ENCODE peak calls at places on chromosomes 13 and 19, in seven cellular contexts. One of them, this sample, is unnamed.

GRCh38 chr13:98060282-98060681 is 82.6 kb upstream of the FARP1 start:
- DNase-seq in astrocyte of the spinal cord: no peak
- DNase-seq in glutamatergic neuron: no peak
- DNase-seq in left ventricle myocardium inferior: no peak
- DNase-seq in AG04450: no peak
- DNase-seq in psoas muscle: no peak
- DNase-seq in cardiac muscle cell: no peak
- DNase-seq in this sample: no peak

GRCh38 chr13:92954746-92955145 is 271.9 kb upstream of the GPC6 start:
- DNase-seq in astrocyte of the spinal cord: no peak
- DNase-seq in cardiac muscle cell: no peak
- DNase-seq in glutamatergic neuron: no peak
- DNase-seq in AG04450: no peak
- DNase-seq in left ventricle myocardium inferior: no peak
- DNase-seq in psoas muscle: no peak
- DNase-seq in this sample: no peak

GRCh38 chr13:35144496-35144895 is 202.4 kb downstream of the NBEA start:
- DNase-seq in AG04450: no peak
- DNase-seq in psoas muscle: no peak
- DNase-seq in glutamatergic neuron: no peak
- DNase-seq in astrocyte of the spinal cord: no peak
- DNase-seq in cardiac muscle cell: peak
- DNase-seq in left ventricle myocardium inferior: no peak
- DNase-seq in this sample: peak

GRCh38 chr13:34654203-34654602 is 287.9 kb upstream of the NBEA start:
- DNase-seq in psoas muscle: no peak
- DNase-seq in left ventricle myocardium inferior: no peak
- DNase-seq in glutamatergic neuron: no peak
- DNase-seq in astrocyte of the spinal cord: peak
- DNase-seq in cardiac muscle cell: no peak
- DNase-seq in AG04450: no peak
- DNase-seq in this sample: no peak

GRCh38 chr13:39765801-39766463 is 110.5 kb downstream of the COG6 start:
- DNase-seq in astrocyte of the spinal cord: peak
- DNase-seq in AG04450: no peak
- DNase-seq in left ventricle myocardium inferior: peak
- DNase-seq in cardiac muscle cell: peak
- DNase-seq in glutamatergic neuron: peak
- DNase-seq in psoas muscle: peak
- DNase-seq in this sample: peak

GRCh38 chr19:17873661-17874422 is 2.1 kb downstream of the SLC5A5 start:
- DNase-seq in psoas muscle: no peak
- DNase-seq in AG04450: no peak
- DNase-seq in astrocyte of the spinal cord: no peak
- DNase-seq in glutamatergic neuron: peak
- DNase-seq in cardiac muscle cell: peak
- DNase-seq in left ventricle myocardium inferior: no peak
- DNase-seq in this sample: peak

GRCh38 chr13:32205426-32206096 is 109.6 kb downstream of the ZAR1L start:
- DNase-seq in psoas muscle: no peak
- DNase-seq in glutamatergic neuron: no peak
- DNase-seq in AG04450: peak
- DNase-seq in astrocyte of the spinal cord: no peak
- DNase-seq in left ventricle myocardium inferior: no peak
- DNase-seq in cardiac muscle cell: peak
- DNase-seq in this sample: no peak

GRCh38 chr13:49247722-49248432 is at the start of gene CDADC1:
- DNase-seq in cardiac muscle cell: peak
- DNase-seq in left ventricle myocardium inferior: peak
- DNase-seq in astrocyte of the spinal cord: peak
- DNase-seq in psoas muscle: peak
- DNase-seq in glutamatergic neuron: peak
- DNase-seq in AG04450: peak
- DNase-seq in this sample: peak

GRCh38 chr19:34145741-34146202 is 26.5 kb upstream of the LSM14A start:
- DNase-seq in left ventricle myocardium inferior: no peak
- DNase-seq in astrocyte of the spinal cord: peak
- DNase-seq in cardiac muscle cell: peak
- DNase-seq in AG04450: no peak
- DNase-seq in psoas muscle: no peak
- DNase-seq in glutamatergic neuron: peak
- DNase-seq in this sample: peak

GRCh38 chr19:38634757-38635482 is 12.5 kb upstream of the ACTN4 start:
- DNase-seq in glutamatergic neuron: peak
- DNase-seq in psoas muscle: peak
- DNase-seq in cardiac muscle cell: peak
- DNase-seq in AG04450: peak
- DNase-seq in astrocyte of the spinal cord: peak
- DNase-seq in left ventricle myocardium inferior: peak
- DNase-seq in this sample: peak

GRCh38 chr13:87677043-87677333 is 5.8 kb downstream of the SLITRK5 start:
- DNase-seq in psoas muscle: no peak
- DNase-seq in left ventricle myocardium inferior: no peak
- DNase-seq in astrocyte of the spinal cord: no peak
- DNase-seq in cardiac muscle cell: no peak
- DNase-seq in glutamatergic neuron: no peak
- DNase-seq in AG04450: no peak
- DNase-seq in this sample: no peak

GRCh38 chr19:35931874-35932202 is 4.3 kb upstream of the LRFN3 start:
- DNase-seq in cardiac muscle cell: no peak
- DNase-seq in astrocyte of the spinal cord: no peak
- DNase-seq in glutamatergic neuron: no peak
- DNase-seq in AG04450: no peak
- DNase-seq in left ventricle myocardium inferior: no peak
- DNase-seq in psoas muscle: no peak
- DNase-seq in this sample: no peak

GRCh38 chr19:46953955-46954501 is 65.6 kb upstream of the NPAS1 start:
- DNase-seq in astrocyte of the spinal cord: no peak
- DNase-seq in cardiac muscle cell: no peak
- DNase-seq in psoas muscle: no peak
- DNase-seq in glutamatergic neuron: no peak
- DNase-seq in left ventricle myocardium inferior: no peak
- DNase-seq in AG04450: no peak
- DNase-seq in this sample: no peak

GRCh38 chr19:14476663-14477401 is 1.7 kb upstream of the PTGER1 start:
- DNase-seq in left ventricle myocardium inferior: no peak
- DNase-seq in cardiac muscle cell: peak
- DNase-seq in glutamatergic neuron: peak
- DNase-seq in psoas muscle: no peak
- DNase-seq in astrocyte of the spinal cord: peak
- DNase-seq in AG04450: peak
- DNase-seq in this sample: peak

DNA sequence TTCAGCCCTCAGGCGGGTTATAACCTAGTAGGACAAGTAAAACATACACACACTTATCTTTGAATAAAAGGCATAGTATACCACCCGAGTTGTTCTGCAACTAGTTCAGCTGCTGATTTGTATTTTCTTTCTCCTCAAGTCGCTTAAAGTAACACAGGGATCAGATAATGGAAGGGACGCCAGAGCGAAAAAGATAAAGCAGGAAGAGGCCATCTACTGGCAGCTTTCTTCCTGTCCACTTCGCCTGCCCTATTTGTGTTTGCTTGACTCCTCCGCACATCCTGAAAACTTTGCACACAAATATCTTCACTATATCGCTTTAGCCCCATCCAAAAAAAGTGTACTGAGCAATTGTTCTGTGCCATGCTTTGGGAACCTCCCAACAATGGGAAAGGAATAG is 238.0 kb upstream of the SOX21 start:
- DNase-seq in psoas muscle: no peak
- DNase-seq in astrocyte of the spinal cord: no peak
- DNase-seq in AG04450: no peak
- DNase-seq in cardiac muscle cell: peak
- DNase-seq in left ventricle myocardium inferior: no peak
- DNase-seq in glutamatergic neuron: no peak
- DNase-seq in this sample: no peak
- TF ChIP-seq CTCF in psoas muscle: no peak
- TF ChIP-seq CTCF in astrocyte of the spinal cord: peak
- TF ChIP-seq CTCF in AG04450: peak
- TF ChIP-seq CTCF in cardiac muscle cell: peak
- TF ChIP-seq CTCF in left ventricle myocardium inferior: no peak
- TF ChIP-seq CTCF in glutamatergic neuron: no peak
- TF ChIP-seq CTCF in this sample: peak

GRCh38 chr19:8832132-8833021 is at the start of the genes MBD3L1 and ZNF558:
- DNase-seq in cardiac muscle cell: peak
- DNase-seq in AG04450: peak
- DNase-seq in left ventricle myocardium inferior: peak
- DNase-seq in psoas muscle: peak
- DNase-seq in astrocyte of the spinal cord: peak
- DNase-seq in glutamatergic neuron: peak
- DNase-seq in this sample: peak
- TF ChIP-seq CTCF in cardiac muscle cell: peak
- TF ChIP-seq CTCF in AG04450: peak
- TF ChIP-seq CTCF in left ventricle myocardium inferior: peak
- TF ChIP-seq CTCF in psoas muscle: peak
- TF ChIP-seq CTCF in astrocyte of the spinal cord: peak
- TF ChIP-seq CTCF in glutamatergic neuron: no peak
- TF ChIP-seq CTCF in this sample: peak

DNA sequence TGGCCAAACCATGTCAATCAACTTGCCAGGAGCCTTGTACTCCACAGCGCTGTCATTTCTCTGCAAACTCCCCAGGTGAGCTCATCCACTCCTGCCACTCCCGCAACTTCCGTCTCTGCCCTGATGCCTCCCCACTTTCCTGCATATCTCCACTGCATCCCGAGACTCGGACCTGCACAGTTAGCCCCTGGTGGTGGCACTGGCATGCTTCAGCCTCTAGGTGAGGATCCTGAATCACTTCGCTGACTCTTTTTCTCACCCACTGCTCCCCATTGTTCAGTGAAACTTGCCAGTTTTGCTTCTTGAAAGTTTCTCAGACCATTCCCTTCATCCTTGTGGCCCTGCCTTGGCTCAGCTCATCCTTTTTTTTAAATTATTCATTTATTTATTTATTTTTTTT is 3.4 kb upstream of the CTU1 start:
- DNase-seq in cardiac muscle cell: no peak
- DNase-seq in astrocyte of the spinal cord: no peak
- DNase-seq in psoas muscle: no peak
- DNase-seq in left ventricle myocardium inferior: no peak
- DNase-seq in glutamatergic neuron: no peak
- DNase-seq in AG04450: no peak
- DNase-seq in this sample: peak
- TF ChIP-seq CTCF in cardiac muscle cell: peak
- TF ChIP-seq CTCF in astrocyte of the spinal cord: peak
- TF ChIP-seq CTCF in psoas muscle: no peak
- TF ChIP-seq CTCF in left ventricle myocardium inferior: no peak
- TF ChIP-seq CTCF in glutamatergic neuron: peak
- TF ChIP-seq CTCF in AG04450: peak
- TF ChIP-seq CTCF in this sample: peak

DNA sequence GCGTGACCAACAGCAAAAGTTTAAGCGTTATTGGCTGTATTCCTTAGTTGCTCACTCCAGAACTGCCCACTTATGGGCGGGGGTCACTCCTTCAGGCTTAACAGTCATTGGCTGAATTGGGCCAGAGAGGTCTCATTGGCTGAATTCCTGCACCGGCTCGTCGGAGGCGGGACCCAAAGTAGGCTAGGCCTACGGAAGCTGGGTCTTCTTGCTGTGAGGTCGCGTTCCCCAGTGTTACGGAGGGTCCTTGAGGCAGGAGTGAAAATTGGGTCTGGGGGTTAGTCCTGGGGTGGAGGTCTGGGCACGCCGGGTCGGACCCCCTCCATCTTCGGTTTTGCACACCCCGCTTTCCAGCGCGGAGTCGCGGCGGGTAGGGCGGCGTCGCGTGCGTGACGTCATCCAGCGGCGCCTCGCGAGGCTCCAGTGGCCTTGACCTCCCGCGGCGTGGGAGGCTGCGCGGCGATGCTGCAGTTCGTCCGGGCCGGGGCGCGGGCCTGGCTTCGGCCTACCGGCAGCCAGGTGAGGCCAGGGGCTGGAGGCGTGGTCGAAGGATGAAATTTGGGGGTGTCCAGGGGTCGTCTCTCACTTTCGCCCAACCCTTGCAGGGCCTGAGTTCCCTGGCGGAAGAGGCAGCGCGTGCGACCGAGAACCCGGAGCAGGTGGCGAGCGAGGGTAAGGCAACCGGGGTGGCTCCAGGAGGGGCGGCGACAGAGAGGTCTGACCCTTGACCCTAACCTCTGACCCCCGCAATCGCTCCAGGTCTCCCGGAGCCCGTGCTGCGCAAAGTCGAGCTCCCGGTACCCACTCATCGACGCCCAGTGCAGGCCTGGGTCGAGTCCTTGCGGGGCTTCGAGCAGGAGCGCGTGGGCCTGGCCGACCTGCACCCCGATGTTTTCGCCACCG is at the start of gene MRPL4:
- DNase-seq in left ventricle myocardium inferior: peak
- DNase-seq in glutamatergic neuron: peak
- DNase-seq in astrocyte of the spinal cord: peak
- DNase-seq in psoas muscle: peak
- DNase-seq in AG04450: peak
- DNase-seq in cardiac muscle cell: peak
- DNase-seq in this sample: peak
- TF ChIP-seq CTCF in left ventricle myocardium inferior: no peak
- TF ChIP-seq CTCF in glutamatergic neuron: no peak
- TF ChIP-seq CTCF in astrocyte of the spinal cord: no peak
- TF ChIP-seq CTCF in psoas muscle: no peak
- TF ChIP-seq CTCF in AG04450: no peak
- TF ChIP-seq CTCF in cardiac muscle cell: no peak
- TF ChIP-seq CTCF in this sample: no peak

GRCh38 chr13:37138169-37138568 is 32.7 kb upstream of the CSNK1A1L start:
- DNase-seq in left ventricle myocardium inferior: no peak
- DNase-seq in AG04450: no peak
- DNase-seq in cardiac muscle cell: peak
- DNase-seq in psoas muscle: no peak
- DNase-seq in astrocyte of the spinal cord: no peak
- DNase-seq in glutamatergic neuron: no peak
- DNase-seq in this sample: peak
- TF ChIP-seq CTCF in left ventricle myocardium inferior: no peak
- TF ChIP-seq CTCF in AG04450: peak
- TF ChIP-seq CTCF in cardiac muscle cell: peak
- TF ChIP-seq CTCF in psoas muscle: no peak
- TF ChIP-seq CTCF in astrocyte of the spinal cord: peak
- TF ChIP-seq CTCF in glutamatergic neuron: no peak
- TF ChIP-seq CTCF in this sample: peak

GRCh38 chr13:29369060-29369743 is 226.3 kb downstream of the SLC7A1 start:
- DNase-seq in AG04450: no peak
- DNase-seq in left ventricle myocardium inferior: no peak
- DNase-seq in cardiac muscle cell: peak
- DNase-seq in astrocyte of the spinal cord: peak
- DNase-seq in glutamatergic neuron: no peak
- DNase-seq in psoas muscle: no peak
- DNase-seq in this sample: peak
- TF ChIP-seq CTCF in AG04450: peak
- TF ChIP-seq CTCF in left ventricle myocardium inferior: peak
- TF ChIP-seq CTCF in cardiac muscle cell: peak
- TF ChIP-seq CTCF in astrocyte of the spinal cord: peak
- TF ChIP-seq CTCF in glutamatergic neuron: peak
- TF ChIP-seq CTCF in psoas muscle: peak
- TF ChIP-seq CTCF in this sample: peak

DNA sequence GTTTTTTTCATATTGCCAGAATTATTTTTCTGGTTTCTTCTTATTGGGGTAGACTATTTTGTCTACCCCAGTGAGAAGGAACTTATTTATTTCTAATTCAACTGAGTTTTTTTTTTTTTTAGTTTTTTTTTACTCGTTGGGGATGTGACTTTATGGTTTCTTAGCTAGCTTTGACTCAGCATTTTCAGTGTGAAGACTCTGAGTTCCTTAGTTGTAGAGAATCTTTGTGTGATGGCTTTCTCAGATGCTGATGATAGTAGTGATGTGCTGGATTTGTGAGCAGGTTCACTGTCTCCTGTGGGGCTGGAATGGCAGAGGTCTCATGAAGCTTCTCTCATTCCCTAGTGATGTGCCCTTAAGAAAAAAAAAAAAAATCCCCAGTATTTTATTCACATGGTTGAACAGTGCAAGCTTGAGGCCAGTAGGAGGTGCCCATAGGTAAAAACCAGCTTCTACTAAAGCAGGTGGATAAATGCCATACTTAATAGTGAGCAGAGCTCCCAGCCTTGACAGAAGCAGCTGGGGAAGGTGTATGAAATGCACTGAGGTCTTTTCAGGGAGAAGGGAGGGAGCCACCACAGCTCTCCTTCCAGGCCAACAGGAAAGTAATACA is 106.2 kb upstream of the KLF5 start:
- DNase-seq in cardiac muscle cell: no peak
- DNase-seq in AG04450: no peak
- DNase-seq in left ventricle myocardium inferior: no peak
- DNase-seq in glutamatergic neuron: no peak
- DNase-seq in psoas muscle: no peak
- DNase-seq in astrocyte of the spinal cord: no peak
- DNase-seq in this sample: peak
- TF ChIP-seq CTCF in cardiac muscle cell: no peak
- TF ChIP-seq CTCF in AG04450: no peak
- TF ChIP-seq CTCF in left ventricle myocardium inferior: no peak
- TF ChIP-seq CTCF in glutamatergic neuron: no peak
- TF ChIP-seq CTCF in psoas muscle: no peak
- TF ChIP-seq CTCF in astrocyte of the spinal cord: no peak
- TF ChIP-seq CTCF in this sample: peak

This sample was measured in PC-3.